ENCODE peak calls at places on chromosomes 11 and 22, in eight cellular contexts. One of them, this sample, is unnamed.

GRCh38 chr22:31130873-31131272 is 8.1 kb downstream of the INPP5J start:
- DNase-seq in effector memory CD4-positive, alpha-beta T cell: no peak
- DNase-seq in AG10803: no peak
- DNase-seq in OCI-LY7: no peak
- DNase-seq in thoracic aorta: no peak
- DNase-seq in psoas muscle: peak
- DNase-seq in cardiac muscle cell: no peak
- DNase-seq in astrocyte of the cerebellum: no peak
- DNase-seq in this sample: no peak

GRCh38 chr11:45847908-45848316 is 637 bp downstream of the CRY2 start:
- DNase-seq in OCI-LY7: peak
- DNase-seq in thoracic aorta: no peak
- DNase-seq in cardiac muscle cell: peak
- DNase-seq in psoas muscle: peak
- DNase-seq in effector memory CD4-positive, alpha-beta T cell: peak
- DNase-seq in astrocyte of the cerebellum: no peak
- DNase-seq in AG10803: peak
- DNase-seq in this sample: no peak

GRCh38 chr11:87331273-87331672 is 293.5 kb downstream of the TMEM135 start:
- DNase-seq in thoracic aorta: no peak
- DNase-seq in AG10803: no peak
- DNase-seq in astrocyte of the cerebellum: no peak
- DNase-seq in psoas muscle: no peak
- DNase-seq in cardiac muscle cell: no peak
- DNase-seq in OCI-LY7: no peak
- DNase-seq in effector memory CD4-positive, alpha-beta T cell: no peak
- DNase-seq in this sample: no peak

GRCh38 chr11:132078677-132079076 is 708.3 kb downstream of the NTM start:
- DNase-seq in psoas muscle: no peak
- DNase-seq in OCI-LY7: no peak
- DNase-seq in astrocyte of the cerebellum: no peak
- DNase-seq in cardiac muscle cell: no peak
- DNase-seq in effector memory CD4-positive, alpha-beta T cell: no peak
- DNase-seq in thoracic aorta: no peak
- DNase-seq in AG10803: no peak
- DNase-seq in this sample: no peak

GRCh38 chr11:28318861-28319260 is 210.7 kb downstream of the METTL15 start:
- DNase-seq in AG10803: peak
- DNase-seq in astrocyte of the cerebellum: no peak
- DNase-seq in psoas muscle: no peak
- DNase-seq in OCI-LY7: no peak
- DNase-seq in effector memory CD4-positive, alpha-beta T cell: no peak
- DNase-seq in thoracic aorta: no peak
- DNase-seq in cardiac muscle cell: no peak
- DNase-seq in this sample: no peak

GRCh38 chr22:39674536-39674935 is 104.0 kb downstream of the CACNA1I start:
- DNase-seq in AG10803: no peak
- DNase-seq in OCI-LY7: no peak
- DNase-seq in thoracic aorta: no peak
- DNase-seq in cardiac muscle cell: no peak
- DNase-seq in astrocyte of the cerebellum: no peak
- DNase-seq in effector memory CD4-positive, alpha-beta T cell: no peak
- DNase-seq in psoas muscle: no peak
- DNase-seq in this sample: no peak

GRCh38 chr22:24989541-24989951 is 37.0 kb downstream of the KIAA1671 start:
- DNase-seq in OCI-LY7: no peak
- DNase-seq in cardiac muscle cell: no peak
- DNase-seq in psoas muscle: no peak
- DNase-seq in AG10803: no peak
- DNase-seq in effector memory CD4-positive, alpha-beta T cell: no peak
- DNase-seq in thoracic aorta: no peak
- DNase-seq in astrocyte of the cerebellum: no peak
- DNase-seq in this sample: no peak

GRCh38 chr22:29128891-29129643 is 56.2 kb downstream of the KREMEN1 start:
- DNase-seq in AG10803: peak
- DNase-seq in thoracic aorta: no peak
- DNase-seq in astrocyte of the cerebellum: no peak
- DNase-seq in psoas muscle: no peak
- DNase-seq in cardiac muscle cell: no peak
- DNase-seq in effector memory CD4-positive, alpha-beta T cell: no peak
- DNase-seq in OCI-LY7: no peak
- DNase-seq in this sample: no peak

GRCh38 chr11:2418961-2419360 is 18.4 kb downstream of the TSSC4 start:
- DNase-seq in thoracic aorta: no peak
- DNase-seq in AG10803: no peak
- DNase-seq in psoas muscle: no peak
- DNase-seq in cardiac muscle cell: no peak
- DNase-seq in effector memory CD4-positive, alpha-beta T cell: no peak
- DNase-seq in OCI-LY7: no peak
- DNase-seq in astrocyte of the cerebellum: no peak
- DNase-seq in this sample: no peak

GRCh38 chr11:111148953-111149352 is 96.6 kb upstream of the POU2AF2 start:
- DNase-seq in psoas muscle: no peak
- DNase-seq in AG10803: no peak
- DNase-seq in thoracic aorta: no peak
- DNase-seq in effector memory CD4-positive, alpha-beta T cell: no peak
- DNase-seq in OCI-LY7: no peak
- DNase-seq in cardiac muscle cell: no peak
- DNase-seq in astrocyte of the cerebellum: no peak
- DNase-seq in this sample: no peak
- H3K4me3 ChIP-seq in psoas muscle: no peak
- H3K4me3 ChIP-seq in AG10803: no peak
- H3K4me3 ChIP-seq in thoracic aorta: no peak
- H3K4me3 ChIP-seq in effector memory CD4-positive, alpha-beta T cell: no peak
- H3K4me3 ChIP-seq in OCI-LY7: no peak
- H3K4me3 ChIP-seq in cardiac muscle cell: no peak
- H3K4me3 ChIP-seq in astrocyte of the cerebellum: no peak
- H3K4me3 ChIP-seq in this sample: no peak

GRCh38 chr11:119115484-119116234 is 5.7 kb upstream of the HINFP start:
- DNase-seq in thoracic aorta: no peak
- DNase-seq in psoas muscle: peak
- DNase-seq in OCI-LY7: no peak
- DNase-seq in astrocyte of the cerebellum: no peak
- DNase-seq in cardiac muscle cell: no peak
- DNase-seq in effector memory CD4-positive, alpha-beta T cell: no peak
- DNase-seq in AG10803: no peak
- DNase-seq in this sample: no peak
- H3K4me3 ChIP-seq in thoracic aorta: peak
- H3K4me3 ChIP-seq in psoas muscle: peak
- H3K4me3 ChIP-seq in OCI-LY7: no peak
- H3K4me3 ChIP-seq in astrocyte of the cerebellum: no peak
- H3K4me3 ChIP-seq in cardiac muscle cell: no peak
- H3K4me3 ChIP-seq in effector memory CD4-positive, alpha-beta T cell: peak
- H3K4me3 ChIP-seq in AG10803: no peak
- H3K4me3 ChIP-seq in this sample: no peak

GRCh38 chr22:49183208-49183825 is 644.4 kb downstream of the BRD1 start:
- DNase-seq in cardiac muscle cell: no peak
- DNase-seq in psoas muscle: peak
- DNase-seq in AG10803: no peak
- DNase-seq in effector memory CD4-positive, alpha-beta T cell: no peak
- DNase-seq in OCI-LY7: no peak
- DNase-seq in astrocyte of the cerebellum: no peak
- DNase-seq in thoracic aorta: no peak
- DNase-seq in this sample: no peak
- H3K4me3 ChIP-seq in cardiac muscle cell: no peak
- H3K4me3 ChIP-seq in psoas muscle: no peak
- H3K4me3 ChIP-seq in AG10803: no peak
- H3K4me3 ChIP-seq in effector memory CD4-positive, alpha-beta T cell: no peak
- H3K4me3 ChIP-seq in OCI-LY7: no peak
- H3K4me3 ChIP-seq in astrocyte of the cerebellum: no peak
- H3K4me3 ChIP-seq in thoracic aorta: no peak
- H3K4me3 ChIP-seq in this sample: no peak

GRCh38 chr11:60977224-60977623 is 5.7 kb downstream of the CD6 start:
- DNase-seq in psoas muscle: no peak
- DNase-seq in OCI-LY7: no peak
- DNase-seq in AG10803: no peak
- DNase-seq in cardiac muscle cell: no peak
- DNase-seq in astrocyte of the cerebellum: no peak
- DNase-seq in thoracic aorta: no peak
- DNase-seq in effector memory CD4-positive, alpha-beta T cell: no peak
- DNase-seq in this sample: no peak

GRCh38 chr11:60972182-60973030 is 926 bp downstream of the CD6 start:
- DNase-seq in psoas muscle: no peak
- DNase-seq in thoracic aorta: no peak
- DNase-seq in cardiac muscle cell: no peak
- DNase-seq in AG10803: no peak
- DNase-seq in effector memory CD4-positive, alpha-beta T cell: no peak
- DNase-seq in OCI-LY7: no peak
- DNase-seq in astrocyte of the cerebellum: no peak
- DNase-seq in this sample: no peak

GRCh38 chr11:60971520-60971919 is at the start of gene CD6:
- DNase-seq in psoas muscle: no peak
- DNase-seq in AG10803: no peak
- DNase-seq in astrocyte of the cerebellum: no peak
- DNase-seq in cardiac muscle cell: no peak
- DNase-seq in thoracic aorta: no peak
- DNase-seq in OCI-LY7: no peak
- DNase-seq in effector memory CD4-positive, alpha-beta T cell: peak
- DNase-seq in this sample: no peak

GRCh38 chr11:60973699-60974098 is 2.2 kb downstream of the CD6 start:
- DNase-seq in effector memory CD4-positive, alpha-beta T cell: no peak
- DNase-seq in astrocyte of the cerebellum: no peak
- DNase-seq in thoracic aorta: no peak
- DNase-seq in psoas muscle: no peak
- DNase-seq in cardiac muscle cell: no peak
- DNase-seq in AG10803: no peak
- DNase-seq in OCI-LY7: no peak
- DNase-seq in this sample: no peak

GRCh38 chr11:60974726-60975125 is 3.2 kb downstream of the CD6 start:
- DNase-seq in astrocyte of the cerebellum: no peak
- DNase-seq in psoas muscle: no peak
- DNase-seq in thoracic aorta: no peak
- DNase-seq in AG10803: no peak
- DNase-seq in cardiac muscle cell: no peak
- DNase-seq in effector memory CD4-positive, alpha-beta T cell: no peak
- DNase-seq in OCI-LY7: no peak
- DNase-seq in this sample: no peak
- H3K4me3 ChIP-seq in astrocyte of the cerebellum: no peak
- H3K4me3 ChIP-seq in psoas muscle: no peak
- H3K4me3 ChIP-seq in thoracic aorta: no peak
- H3K4me3 ChIP-seq in AG10803: no peak
- H3K4me3 ChIP-seq in cardiac muscle cell: no peak
- H3K4me3 ChIP-seq in effector memory CD4-positive, alpha-beta T cell: peak
- H3K4me3 ChIP-seq in OCI-LY7: no peak
- H3K4me3 ChIP-seq in this sample: no peak

DNA sequence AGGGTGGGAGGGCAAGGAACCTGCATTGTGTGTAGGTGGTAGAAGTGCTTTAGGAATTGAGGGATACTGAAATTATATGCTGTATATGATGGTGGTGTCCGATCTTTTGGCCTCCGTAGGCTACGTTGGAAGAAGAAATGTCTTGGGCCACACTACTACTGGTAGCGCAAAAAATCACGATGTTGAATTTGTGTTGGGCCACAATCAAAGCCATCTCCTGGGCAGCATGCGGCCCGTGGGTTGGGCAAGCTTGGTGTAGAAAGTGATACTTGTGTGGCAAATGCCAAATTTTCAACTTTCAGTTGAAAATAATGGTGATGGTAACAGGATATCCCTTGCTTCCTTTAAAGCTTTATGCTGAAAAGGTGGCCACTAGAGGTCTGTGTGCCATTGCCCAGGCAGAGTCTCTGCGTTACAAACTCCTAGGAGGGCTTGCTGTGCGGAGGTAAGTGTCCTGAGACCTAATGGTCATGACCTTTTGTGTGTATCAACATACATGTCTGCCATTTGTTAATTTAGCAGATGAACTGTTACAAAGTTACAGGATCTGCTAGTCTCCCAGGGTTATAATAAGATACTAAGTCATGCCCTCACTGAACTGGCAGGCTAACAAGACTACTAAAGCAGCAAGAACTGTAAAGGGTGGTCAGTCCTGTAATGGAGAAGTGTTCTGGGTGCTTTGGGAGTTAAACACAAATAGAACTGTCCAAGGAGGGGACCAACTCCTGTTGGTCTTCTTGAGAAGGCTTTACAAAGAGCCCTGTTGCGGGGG is 2.9 kb downstream of the RPS3 start:
- DNase-seq in cardiac muscle cell: no peak
- DNase-seq in AG10803: no peak
- DNase-seq in effector memory CD4-positive, alpha-beta T cell: no peak
- DNase-seq in astrocyte of the cerebellum: no peak
- DNase-seq in psoas muscle: no peak
- DNase-seq in thoracic aorta: no peak
- DNase-seq in OCI-LY7: no peak
- DNase-seq in this sample: no peak
- H3K4me3 ChIP-seq in cardiac muscle cell: no peak
- H3K4me3 ChIP-seq in AG10803: peak
- H3K4me3 ChIP-seq in effector memory CD4-positive, alpha-beta T cell: no peak
- H3K4me3 ChIP-seq in astrocyte of the cerebellum: peak
- H3K4me3 ChIP-seq in psoas muscle: peak
- H3K4me3 ChIP-seq in thoracic aorta: no peak
- H3K4me3 ChIP-seq in OCI-LY7: peak
- H3K4me3 ChIP-seq in this sample: peak

DNA sequence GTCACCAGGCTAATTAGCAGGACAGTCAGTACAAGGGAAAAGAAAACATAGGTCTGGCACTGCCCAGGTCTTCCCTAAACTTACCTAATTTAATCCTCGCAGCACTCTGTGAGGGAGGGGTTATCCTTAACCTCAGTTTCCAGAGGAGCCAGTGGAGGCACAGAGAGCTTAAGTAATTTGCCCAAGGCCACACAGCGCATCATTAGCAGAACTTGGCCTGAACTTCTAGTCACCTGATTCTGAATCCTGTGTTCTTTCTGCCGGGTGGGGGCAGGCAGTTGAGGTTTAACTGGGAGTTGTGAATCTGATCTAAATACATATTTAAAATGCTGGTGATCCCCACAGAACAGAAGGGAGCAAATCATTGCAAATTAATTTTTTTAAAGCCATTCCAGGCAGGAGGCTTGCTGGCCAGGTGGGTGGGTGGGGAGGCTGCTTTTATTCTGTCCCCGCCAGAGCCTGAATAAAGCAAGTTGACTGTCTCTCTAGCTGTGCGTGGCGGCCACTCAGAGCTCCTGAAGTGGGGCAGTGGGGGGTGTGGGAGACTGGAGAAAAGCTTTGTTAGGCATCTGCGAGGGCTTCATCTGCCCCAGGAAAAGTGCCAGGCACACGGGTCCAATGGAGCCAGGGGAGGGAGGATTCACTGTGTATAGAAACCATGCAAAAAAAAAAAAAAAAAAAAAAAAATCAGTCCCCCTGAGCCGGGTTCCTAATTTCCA is 66.1 kb downstream of the NFAM1 start:
- DNase-seq in effector memory CD4-positive, alpha-beta T cell: no peak
- DNase-seq in AG10803: no peak
- DNase-seq in OCI-LY7: no peak
- DNase-seq in psoas muscle: no peak
- DNase-seq in astrocyte of the cerebellum: no peak
- DNase-seq in cardiac muscle cell: no peak
- DNase-seq in thoracic aorta: no peak
- DNase-seq in this sample: no peak
- H3K4me3 ChIP-seq in effector memory CD4-positive, alpha-beta T cell: no peak
- H3K4me3 ChIP-seq in AG10803: no peak
- H3K4me3 ChIP-seq in OCI-LY7: no peak
- H3K4me3 ChIP-seq in psoas muscle: no peak
- H3K4me3 ChIP-seq in astrocyte of the cerebellum: no peak
- H3K4me3 ChIP-seq in cardiac muscle cell: no peak
- H3K4me3 ChIP-seq in thoracic aorta: no peak
- H3K4me3 ChIP-seq in this sample: peak